ENCODE peak calls at places on chromosomes 2 and 18, in six cellular contexts. M is fibroblast of lung; O is CD8-positive, alpha-beta T cell; S is sigmoid colon; T is naive thymus-derived CD4-positive, alpha-beta T cell; W is left lung. H is an unnamed sample.

GRCh38 chr2:187527262-187527661 is 27.0 kb downstream of the TFPI start:
- DNase-seq in T (no peak), S (no peak), M (peak; percentile 80), O (no peak), W (no peak), H (no peak)

GRCh38 chr2:54999182-54999581 is 51.1 kb downstream of the RTN4 start:
- DNase-seq in S (no peak), W (no peak), O (no peak), M (peak; percentile 85), T (no peak), H (no peak)

GRCh38 chr2:113277474-113278072 is 1.1 kb downstream of the PAX8 start:
- DNase-seq in T (no peak), W (no peak), S (no peak), M (peak; percentile 9), O (no peak), H (no peak)

GRCh38 chr2:117698287-117698686 is 116.2 kb upstream of the DDX18 start:
- DNase-seq in T (no peak), S (no peak), O (no peak), W (no peak), M (no peak), H (no peak)

GRCh38 chr2:54226224-54226623 is 29.8 kb downstream of the TSPYL6 start:
- DNase-seq in M (no peak), T (no peak), O (no peak), W (no peak), S (no peak), H (no peak)

GRCh38 chr2:127046579-127046978 is 60.4 kb downstream of the BIN1 start:
- DNase-seq in M (no peak), T (no peak), O (no peak), S (peak; percentile 40), W (no peak), H (no peak)

GRCh38 chr2:28552045-28552823 is 56.4 kb downstream of the PLB1 start:
- DNase-seq in M (peak; percentile 65), W (no peak), T (no peak), S (no peak), O (no peak), H (no peak)

GRCh38 chr2:154794328-154794870 is 95.9 kb downstream of the KCNJ3 start:
- DNase-seq in S (no peak), W (no peak), T (no peak), M (no peak), O (no peak), H (no peak)

GRCh38 chr2:30565860-30566358 is 118.9 kb downstream of the LCLAT1 start:
- DNase-seq in M (no peak), O (no peak), S (no peak), W (no peak), T (no peak), H (no peak)

GRCh38 chr2:23806201-23806600 is 120.7 kb downstream of the ATAD2B start:
- DNase-seq in S (no peak), O (no peak), M (no peak), W (no peak), T (no peak), H (no peak)

GRCh38 chr2:158395166-158395565 is 61.4 kb downstream of the CCDC148 start:
- DNase-seq in W (no peak), T (no peak), S (no peak), M (peak; percentile 61), O (no peak), H (no peak)

GRCh38 chr2:2797797-2798196 is 466.7 kb upstream of the MYT1L start:
- DNase-seq in M (no peak), W (no peak), S (no peak), T (no peak), O (no peak), H (no peak)

GRCh38 chr18:12857215-12857924 is 26.7 kb downstream of the PTPN2 start:
- DNase-seq in W (no peak), O (no peak), M (no peak), T (no peak), S (no peak), H (no peak)

GRCh38 chr2:118372876-118373597 is 284.8 kb downstream of the INSIG2 start:
- DNase-seq in M (no peak), O (no peak), S (no peak), W (no peak), T (no peak), H (no peak)

GRCh38 chr2:238224636-238225035 is 15.2 kb downstream of the HES6 start:
- DNase-seq in T (no peak), W (no peak), S (no peak), M (no peak), O (no peak), H (no peak)

GRCh38 chr2:236657801-236658200 is 88.2 kb downstream of the ACKR3 start:
- DNase-seq in W (no peak), S (no peak), M (peak; percentile 40), T (no peak), O (no peak), H (no peak)

GRCh38 chr18:58934356-58934755 is 69.7 kb downstream of the ZNF532 start:
- DNase-seq in O (no peak), W (no peak), M (no peak), T (no peak), S (no peak), H (peak; percentile 1)

GRCh38 chr2:217256261-217256660 is 396.4 kb upstream of the TNP1 start:
- DNase-seq in O (no peak), W (no peak), M (peak; percentile 95), S (no peak), T (no peak), H (no peak)

GRCh38 chr2:99522155-99522554 is 32.3 kb upstream of the REV1 start:
- DNase-seq in W (no peak), S (no peak), M (no peak), O (no peak), T (no peak), H (no peak)

GRCh38 chr2:112881217-112882000 is 29.6 kb upstream of the IL37 start:
- DNase-seq in S (no peak), T (no peak), W (peak; percentile 72), O (no peak), M (peak; percentile 95), H (no peak)

GRCh38 chr2:188414412-188414811 is 122.7 kb downstream of the GULP1 start:
- DNase-seq in S (no peak), O (no peak), M (peak; percentile 65), T (no peak), W (no peak), H (no peak)

GRCh38 chr2:160934263-160934662 is 226.0 kb upstream of the TANK start:
- DNase-seq in S (no peak), O (no peak), W (no peak), T (no peak), M (no peak), H (no peak)

GRCh38 chr18:68564961-68565360 is 149.9 kb downstream of the TMX3 start:
- DNase-seq in T (no peak), S (no peak), M (peak; percentile 84), O (no peak), W (no peak), H (no peak)

GRCh38 chr2:58845011-58845410 is 603.9 kb upstream of the FANCL start:
- DNase-seq in M (no peak), W (no peak), T (no peak), O (no peak), S (no peak), H (no peak)

GRCh38 chr2:230360028-230360427 is 33.0 kb downstream of the SP140L start:
- DNase-seq in T (no peak), S (no peak), M (no peak), O (no peak), W (no peak), H (no peak)

GRCh38 chr2:185316383-185316782 is 422.2 kb upstream of the FSIP2 start:
- DNase-seq in W (no peak), S (no peak), O (no peak), T (no peak), M (peak; percentile 0), H (no peak)

GRCh38 chr2:42147641-42148274 is 21.4 kb upstream of the EML4 start:
- DNase-seq in T (no peak), W (no peak), M (peak; percentile 65), O (no peak), S (no peak), H (no peak)

GRCh38 chr2:120669971-120670370 is 65.7 kb upstream of the GLI2 start:
- DNase-seq in S (peak; percentile 57), O (no peak), T (no peak), M (no peak), W (no peak), H (no peak)

DNA sequence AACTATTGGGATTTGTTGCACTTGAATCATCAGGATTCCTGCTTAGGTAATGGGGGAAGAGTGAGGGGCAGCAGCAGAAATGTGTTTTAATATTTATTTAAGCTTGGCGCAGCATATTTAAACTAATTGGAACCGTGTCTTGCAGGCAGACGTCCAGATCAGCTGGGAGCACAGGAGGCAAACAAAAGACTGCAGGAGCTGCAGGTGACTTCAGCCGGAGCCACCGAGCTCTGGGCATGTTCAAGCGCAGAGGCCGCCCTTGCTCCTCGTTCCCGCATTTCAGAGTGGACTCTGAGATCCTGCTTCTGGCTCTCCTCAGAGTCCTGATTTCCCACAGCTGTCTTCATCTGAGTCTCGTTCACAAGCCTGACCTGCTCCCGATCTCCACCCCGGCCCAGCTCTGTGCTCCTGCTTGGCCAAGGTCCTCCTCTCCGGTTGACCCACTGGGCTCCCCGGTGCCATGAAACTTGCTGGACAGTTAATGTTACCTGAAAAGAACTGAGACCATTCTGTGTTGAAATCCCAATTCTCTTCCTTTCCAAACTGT is 475.5 kb downstream of the SOX11 start:
- DNase-seq in O (no peak), M (no peak), W (no peak), S (no peak), T (no peak), H (no peak)
- H3K9me3 ChIP-seq in O (no peaks in the 10 kb centered on the region), M (no peaks in the 10 kb centered on the region), W (no peaks in the 10 kb centered on the region), S (no peaks in the 10 kb centered on the region), T (no peaks in the 10 kb centered on the region), H (no peaks in the 10 kb centered on the region)

GRCh38 chr18:71673498-71673897 is 870.6 kb downstream of the CBLN2 start:
- DNase-seq in T (no peak), M (peak; percentile 6), S (no peak), W (no peak), O (no peak), H (no peak)
- H3K9me3 ChIP-seq in T (no peaks in the 10 kb centered on the region), M (no peaks in the 10 kb centered on the region), S (no peaks in the 10 kb centered on the region), W (no peaks in the 10 kb centered on the region), O (no peaks in the 10 kb centered on the region), H (no peaks in the 10 kb centered on the region)

DNA sequence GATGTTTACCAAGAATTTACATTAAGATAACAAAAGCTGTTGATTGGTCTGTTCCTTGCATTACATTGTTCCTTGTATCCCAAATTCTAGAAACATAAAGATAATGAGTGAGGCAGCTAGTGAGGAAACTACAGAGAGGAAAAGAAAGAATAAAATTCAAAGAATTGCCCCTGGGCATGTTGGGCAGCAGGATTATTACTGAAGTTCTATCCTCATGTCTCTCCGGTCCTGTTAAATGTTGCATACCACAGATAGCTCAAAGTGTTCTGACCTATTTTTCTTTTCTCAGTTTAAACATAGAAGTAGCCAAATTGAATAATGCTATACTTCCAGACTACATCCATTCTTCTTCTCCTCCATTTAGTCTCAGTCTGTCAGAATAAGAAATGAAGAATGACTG is 58.2 kb upstream of the DYNC1I2 start:
- DNase-seq in S (no peak), M (no peak), O (no peak), W (no peak), T (no peak), H (no peak)
- H3K9me3 ChIP-seq in S (peaks cover 5% of the 10 kb centered on the region), M (no peaks in the 10 kb centered on the region), O (no peaks in the 10 kb centered on the region), W (peaks cover 49% of the 10 kb centered on the region), T (peaks cover 38% of the 10 kb centered on the region), H (peaks cover 22% of the 10 kb centered on the region)

DNA sequence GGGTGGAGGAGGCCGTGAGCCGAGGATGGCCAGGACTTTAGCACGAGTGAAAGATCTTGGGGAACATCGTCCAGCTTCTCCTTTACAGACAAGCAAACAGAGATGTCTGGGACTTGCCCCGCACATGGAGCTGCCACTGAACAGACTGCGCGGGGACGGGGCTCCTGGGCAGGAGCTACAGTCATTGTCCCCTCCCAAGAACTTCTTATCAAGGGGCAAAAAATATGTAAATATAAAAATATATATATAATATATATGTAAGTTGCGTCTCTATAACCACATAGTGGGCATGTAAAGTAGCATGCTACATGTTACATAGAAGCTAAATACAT is 245.0 kb upstream of the SALL3 start:
- DNase-seq in O (no peak), T (no peak), M (no peak), W (no peak), S (no peak), H (no peak)
- H3K9me3 ChIP-seq in O (no peaks in the 10 kb centered on the region), T (no peaks in the 10 kb centered on the region), M (no peaks in the 10 kb centered on the region), W (no peaks in the 10 kb centered on the region), S (no peaks in the 10 kb centered on the region), H (no peaks in the 10 kb centered on the region)

H was measured in CD4-positive, CD25-positive, alpha-beta regulatory T cell.